ENCODE peak calls at places on chromosomes 4 and X, in ten cellular contexts. K is body of pancreas, Z is HL-60, T is IMR-90, I is heart left ventricle, J is tibial artery, L is brain microvascular endothelial cell, W is GM23338, M is coronary artery, S is ascending aorta. F is an unnamed sample.

GRCh38 chr4:144371479-144371878 is 231.0 kb upstream of the GYPA start:
- DNase-seq in K (no peak), Z (no peak), T (no peak), I (no peak), J (no peak), L (peak), W (no peak), M (no peak), S (no peak), F (no peak)

GRCh38 chrX:132086717-132087116 is 41.1 kb downstream of the FRMD7 start:
- DNase-seq in K (no peak), Z (no peak), T (no peak), I (no peak), J (no peak), L (peak), W (no peak), M (no peak), S (no peak), F (no peak)

GRCh38 chr4:80713409-80713808 is 317.1 kb upstream of the BMP3 start:
- DNase-seq in K (no peak), Z (no peak), T (no peak), I (no peak), J (no peak), L (no peak), W (no peak), M (no peak), S (no peak), F (no peak)

GRCh38 chr4:16082038-16082423 is 1.8 kb downstream of the PROM1 start:
- DNase-seq in K (no peak), Z (no peak), T (no peak), I (no peak), J (no peak), L (no peak), W (peak), M (no peak), S (no peak), F (no peak)

GRCh38 chr4:125994024-125994423 is 679.3 kb downstream of the FAT4 start:
- DNase-seq in K (no peak), Z (no peak), T (peak), I (no peak), J (no peak), L (no peak), W (no peak), M (no peak), S (no peak), F (no peak)

GRCh38 chr4:112296949-112297483 is at the start of gene ALPK1:
- DNase-seq in K (no peak), Z (peak), T (peak), I (no peak), J (no peak), L (peak), W (no peak), M (no peak), S (no peak), F (no peak)

GRCh38 chr4:94458682-94459081 is 6.9 kb downstream of the PDLIM5 start:
- DNase-seq in K (no peak), Z (no peak), T (no peak), I (no peak), J (no peak), L (no peak), W (no peak), M (no peak), S (no peak), F (no peak)

GRCh38 chr4:158850800-158851644 is 82.2 kb downstream of the FNIP2 start:
- DNase-seq in K (no peak), Z (no peak), T (peak), I (no peak), J (no peak), L (no peak), W (peak), M (no peak), S (no peak), F (no peak)

GRCh38 chr4:165874799-165875371 is 1.8 kb downstream of the TLL1 start:
- DNase-seq in K (peak), Z (no peak), T (no peak), I (peak), J (no peak), L (no peak), W (peak), M (no peak), S (no peak), F (peak)

GRCh38 chrX:13250831-13251612 is 68.8 kb downstream of the ATXN3L start:
- DNase-seq in K (no peak), Z (peak), T (peak), I (peak), J (peak), L (peak), W (no peak), M (no peak), S (peak), F (no peak)

GRCh38 chrX:130247996-130248395 is 20.7 kb downstream of the ZNF280C start:
- DNase-seq in K (no peak), Z (no peak), T (no peak), I (no peak), J (no peak), L (no peak), W (no peak), M (no peak), S (no peak), F (no peak)

GRCh38 chr4:66059131-66059530 is 388.8 kb upstream of the EPHA5 start:
- DNase-seq in K (no peak), Z (no peak), T (no peak), I (no peak), J (no peak), L (no peak), W (no peak), M (no peak), S (no peak), F (no peak)

GRCh38 chr4:153538408-153539057 is 72.4 kb downstream of the TMEM131L start:
- DNase-seq in K (peak), Z (no peak), T (peak), I (peak), J (peak), L (no peak), W (no peak), M (peak), S (peak), F (no peak)

GRCh38 chrX:104697264-104697663 is 131.3 kb downstream of the IL1RAPL2 start:
- DNase-seq in K (no peak), Z (no peak), T (no peak), I (no peak), J (no peak), L (no peak), W (no peak), M (no peak), S (no peak), F (no peak)

GRCh38 chr4:7905461-7905915 is 34.2 kb downstream of the AFAP1 start:
- DNase-seq in K (no peak), Z (no peak), T (no peak), I (peak), J (peak), L (no peak), W (no peak), M (no peak), S (peak), F (no peak)

GRCh38 chrX:110086916-110087484 is 84.1 kb downstream of the TMEM164 start:
- DNase-seq in K (no peak), Z (no peak), T (peak), I (no peak), J (no peak), L (peak), W (peak), M (no peak), S (no peak), F (no peak)

GRCh38 chrX:97498093-97498492 is 614.4 kb downstream of the RPA4 start:
- DNase-seq in K (no peak), Z (no peak), T (no peak), I (no peak), J (no peak), L (no peak), W (no peak), M (no peak), S (no peak), F (no peak)

GRCh38 chr4:8560265-8561047 is 19.7 kb upstream of the GPR78 start:
- DNase-seq in K (no peak), Z (no peak), T (no peak), I (no peak), J (peak), L (peak), W (no peak), M (no peak), S (no peak), F (no peak)

GRCh38 chrX:7083468-7084396 is 63.8 kb upstream of the STS start:
- DNase-seq in K (no peak), Z (peak), T (peak), I (no peak), J (no peak), L (peak), W (no peak), M (no peak), S (no peak), F (no peak)

GRCh38 chr4:23061431-23061830 is 368.7 kb downstream of the GBA3 start:
- DNase-seq in K (no peak), Z (no peak), T (no peak), I (no peak), J (no peak), L (no peak), W (no peak), M (no peak), S (no peak), F (no peak)

DNA sequence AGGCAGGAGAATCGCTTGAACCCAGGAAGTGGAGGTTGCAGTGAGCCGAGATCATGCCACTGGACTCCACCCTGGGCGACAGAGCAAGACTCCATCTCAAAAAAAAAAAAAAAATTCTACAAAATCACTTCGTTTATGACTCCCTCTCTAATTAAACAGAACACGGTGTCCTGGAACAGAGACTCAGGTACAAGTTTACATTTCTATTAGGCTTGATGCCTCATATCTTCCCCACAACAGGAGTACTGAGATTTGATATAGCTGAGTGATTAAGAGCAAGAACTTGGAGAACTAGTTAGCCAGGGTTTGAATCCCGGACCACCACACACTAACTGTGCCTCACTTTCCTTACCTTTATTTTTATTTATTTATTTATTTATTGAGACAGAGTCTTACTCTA is 42.2 kb upstream of the KLF3 start:
- DNase-seq in K (no peak), Z (no peak), T (no peak), I (no peak), J (no peak), L (no peak), W (no peak), M (no peak), S (no peak), F (no peak)
- H3K27ac ChIP-seq in K (peak), Z (peak), T (no peak), I (no peak), J (no peak), L (no peak), W (no peak), M (no peak), S (no peak), F (peak)

DNA sequence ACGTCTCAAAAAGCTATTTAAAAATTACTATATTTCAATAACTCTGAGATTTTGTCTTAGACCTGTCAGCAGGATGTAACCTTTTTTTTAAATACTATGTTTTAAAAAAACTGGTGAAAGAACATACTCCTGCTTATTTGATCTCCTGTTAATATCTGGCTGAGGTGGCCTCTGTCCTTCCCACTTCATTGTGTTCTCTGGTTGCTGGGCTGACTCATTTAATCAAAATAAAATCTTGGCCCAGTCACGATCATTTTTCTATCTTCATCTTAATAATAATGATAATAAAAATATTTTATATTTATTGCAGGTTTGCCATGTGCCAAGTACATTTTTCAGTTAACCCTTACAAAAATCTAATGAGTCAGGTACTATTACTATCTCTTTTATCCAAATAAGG is 73.6 kb downstream of the GLUD2 start:
- DNase-seq in K (no peak), Z (no peak), T (no peak), I (no peak), J (no peak), L (no peak), W (no peak), M (no peak), S (no peak), F (no peak)
- H3K27ac ChIP-seq in K (no peak), Z (no peak), T (no peak), I (no peak), J (no peak), L (no peak), W (no peak), M (no peak), S (no peak), F (no peak)

GRCh38 chr4:185592438-185592837 is 57.1 kb upstream of the PDLIM3 start:
- DNase-seq in K (no peak), Z (no peak), T (no peak), I (no peak), J (no peak), L (no peak), W (no peak), M (no peak), S (no peak), F (no peak)
- H3K27ac ChIP-seq in K (no peak), Z (no peak), T (no peak), I (no peak), J (peak), L (no peak), W (no peak), M (no peak), S (peak), F (no peak)

DNA sequence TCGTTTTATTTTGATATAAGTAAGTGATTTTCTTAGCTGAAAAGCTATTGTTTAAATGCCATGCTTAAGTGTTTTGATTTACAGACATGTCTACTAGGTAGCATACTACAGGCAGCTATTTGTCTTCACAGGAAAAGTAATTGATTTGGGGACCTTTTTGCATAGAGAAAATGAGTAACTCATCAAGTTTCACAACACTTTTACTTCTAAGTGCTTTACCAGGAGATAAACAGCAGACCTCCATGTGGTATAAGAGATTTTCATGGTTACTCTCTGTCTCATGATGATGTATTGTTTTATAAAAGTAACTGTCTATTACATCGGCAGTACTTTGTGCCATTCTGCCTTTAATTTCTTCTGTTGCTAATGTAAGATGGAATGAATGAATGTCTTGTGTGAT is 28.7 kb downstream of the RBPJ start:
- DNase-seq in K (no peak), Z (no peak), T (no peak), I (no peak), J (no peak), L (no peak), W (no peak), M (no peak), S (no peak), F (no peak)
- H3K27ac ChIP-seq in K (no peak), Z (no peak), T (no peak), I (no peak), J (no peak), L (no peak), W (peak), M (no peak), S (no peak), F (no peak)